ENCODE peak calls at places on chromosome 2, in ten cellular contexts. D is fibroblast of lung, L is choroid plexus epithelial cell, R is colonic mucosa, F is GM10248, Y is tibial nerve, A is endothelial cell of umbilical vein, P is lower leg skin, U is astrocyte of the spinal cord, C is kidney epithelial cell. E is an unnamed sample.

GRCh38 chr2:157890960-157891629 is 15.0 kb upstream of the ACVR1 start:
- DNase-seq in A (no peak), L (no peak), C (no peak), R (no peak), F (no peak), P (no peak), D (no peak), U (no peak), Y (no peak), E (no peak)

GRCh38 chr2:75525434-75526308 is 35.1 kb downstream of the EVA1A start:
- DNase-seq in D (no peak), F (no peak), C (peak; percentile 38), P (no peak), U (peak; percentile 33), Y (no peak), R (no peak), L (peak; percentile 40), A (no peak), E (no peak)

GRCh38 chr2:234949762-234950434 is 1.9 kb upstream of the SH3BP4 start:
- DNase-seq in C (peak; percentile 98), A (peak; percentile 14), R (no peak), Y (no peak), P (no peak), U (peak; percentile 99), L (peak; percentile 100), F (no peak), D (peak; percentile 100), E (no peak)

GRCh38 chr2:14552818-14553217 is 79.7 kb upstream of the LRATD1 start:
- DNase-seq in C (no peak), R (no peak), A (no peak), L (no peak), U (no peak), D (no peak), Y (no peak), P (no peak), F (no peak), E (no peak)

GRCh38 chr2:47072728-47073191 is 82.3 kb downstream of the STPG4 start:
- DNase-seq in P (no peak), F (no peak), C (no peak), L (no peak), U (no peak), Y (peak; percentile 40), A (no peak), R (peak; percentile 44), D (no peak), E (no peak)

GRCh38 chr2:60136913-60137312 is 416.5 kb downstream of the BCL11A start:
- DNase-seq in C (no peak), Y (no peak), D (no peak), L (no peak), F (no peak), P (no peak), R (no peak), U (no peak), A (no peak), E (no peak)

GRCh38 chr2:1795261-1795828 is 51.0 kb upstream of the PXDN start:
- DNase-seq in P (no peak), L (no peak), C (no peak), R (no peak), Y (no peak), A (no peak), U (no peak), D (no peak), F (no peak), E (no peak)

GRCh38 chr2:31429759-31430438 is 15.4 kb upstream of the XDH start:
- DNase-seq in Y (no peak), R (no peak), F (no peak), D (no peak), L (no peak), U (peak; percentile 40), A (no peak), C (peak; percentile 65), P (no peak), E (no peak)

GRCh38 chr2:152385718-152386117 is 50.7 kb downstream of the FMNL2 start:
- DNase-seq in Y (no peak), A (no peak), R (no peak), F (no peak), D (no peak), C (no peak), U (no peak), L (no peak), P (no peak), E (no peak)

GRCh38 chr2:10469955-10470568 is 21.9 kb upstream of the ODC1 start:
- DNase-seq in A (no peak), D (no peak), L (no peak), P (no peak), R (no peak), Y (no peak), U (no peak), F (no peak), C (no peak), E (no peak)

GRCh38 chr2:170974304-170974993 is 45.4 kb downstream of the GORASP2 start:
- DNase-seq in A (no peak), L (peak; percentile 49), P (no peak), Y (no peak), D (no peak), C (no peak), F (no peak), U (no peak), R (peak; percentile 29), E (peak; percentile 27)

GRCh38 chr2:9549420-9549819 is 6.2 kb downstream of the ADAM17 start:
- DNase-seq in R (no peak), A (no peak), L (no peak), Y (no peak), U (no peak), C (no peak), F (no peak), D (no peak), P (peak; percentile 61), E (no peak)

GRCh38 chr2:211617803-211618202 is 920.8 kb downstream of the ERBB4 start:
- DNase-seq in D (no peak), Y (no peak), C (no peak), F (no peak), L (no peak), R (no peak), A (no peak), U (no peak), P (no peak), E (no peak)

GRCh38 chr2:118315606-118316005 is 227.3 kb downstream of the INSIG2 start:
- DNase-seq in P (no peak), U (no peak), A (no peak), D (no peak), C (no peak), R (no peak), Y (no peak), L (no peak), F (no peak), E (no peak)

GRCh38 chr2:20104900-20105545 is 53.6 kb upstream of the LAPTM4A start:
- DNase-seq in P (no peak), A (no peak), C (no peak), D (no peak), R (no peak), U (no peak), Y (no peak), L (no peak), F (no peak), E (no peak)

GRCh38 chr2:20103514-20103913 is 52.1 kb upstream of the LAPTM4A start:
- DNase-seq in U (no peak), P (no peak), D (no peak), A (no peak), R (no peak), F (no peak), C (no peak), L (peak; percentile 47), Y (no peak), E (no peak)

GRCh38 chr2:20107776-20108175 is 56.3 kb upstream of the LAPTM4A start:
- DNase-seq in D (no peak), R (no peak), L (no peak), U (no peak), Y (no peak), F (no peak), A (no peak), C (no peak), P (no peak), E (no peak)

GRCh38 chr2:20108655-20109396 is 57.4 kb upstream of the LAPTM4A start:
- DNase-seq in Y (no peak), A (no peak), U (no peak), P (no peak), D (peak; percentile 85), C (no peak), R (peak; percentile 66), L (peak; percentile 75), F (no peak), E (no peak)

GRCh38 chr2:20106746-20107145 is 55.3 kb upstream of the LAPTM4A start:
- DNase-seq in U (no peak), C (no peak), L (peak; percentile 70), Y (no peak), R (peak; percentile 63), P (no peak), D (peak; percentile 36), A (peak; percentile 27), F (no peak), E (no peak)
- TF ChIP-seq CTCF in U (peak; percentile 52), C (peak; percentile 59), L (peak; percentile 72), Y (no peak), R (peak; percentile 14), P (no peak), D (peak; percentile 29), A (peak; percentile 47), F (peak; percentile 35), E (no peak)

DNA sequence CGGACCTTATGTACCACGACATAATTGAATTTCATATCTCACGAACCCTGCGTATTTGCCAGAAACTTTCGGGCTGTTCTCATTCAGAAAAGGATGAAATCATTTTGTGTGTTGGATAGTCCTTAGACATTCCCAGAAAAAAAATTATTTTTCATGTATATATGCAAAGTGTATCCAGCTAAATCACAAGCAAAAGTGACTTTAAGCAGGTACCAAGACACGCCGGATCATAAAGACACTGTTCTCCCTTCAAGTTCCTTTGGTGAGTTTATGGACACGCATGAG is 35.1 kb upstream of the PNO1 start:
- DNase-seq in R (no peak), P (no peak), D (no peak), C (no peak), U (no peak), A (no peak), Y (no peak), L (no peak), F (no peak), E (no peak)
- TF ChIP-seq CTCF in R (peak; percentile 50), P (no peak), D (no peak), C (no peak), U (no peak), A (no peak), Y (no peak), L (no peak), F (no peak), E (no peak)

GRCh38 chr2:181944164-181944913 is 41.3 kb upstream of the PPP1R1C start:
- DNase-seq in D (no peak), L (peak; percentile 11), F (no peak), P (no peak), A (no peak), U (no peak), Y (no peak), R (no peak), C (no peak), E (no peak)
- TF ChIP-seq CTCF in D (no peak), L (no peak), F (no peak), P (no peak), A (no peak), U (no peak), Y (no peak), R (no peak), C (no peak), E (no peak)

DNA sequence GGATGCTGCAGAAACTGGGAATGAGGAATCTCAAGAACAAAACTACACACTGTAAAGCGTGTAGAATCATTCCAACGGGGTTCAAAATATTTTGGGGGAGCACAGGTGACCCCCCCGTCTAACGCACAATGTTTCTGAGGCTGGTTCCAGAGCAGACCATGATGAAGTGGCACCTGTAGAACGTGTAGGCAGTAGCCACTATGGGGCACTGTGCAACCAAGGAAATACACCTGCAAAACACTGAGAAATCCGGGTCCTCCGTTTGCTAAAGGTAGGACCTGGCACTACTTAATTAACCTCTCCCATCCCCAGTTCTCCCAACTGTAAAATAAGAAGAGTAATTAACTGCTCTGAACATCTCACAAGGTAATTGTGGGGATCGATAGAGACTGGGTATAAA is 22.6 kb downstream of the ST6GAL2 start:
- DNase-seq in U (no peak), P (peak; percentile 5), D (no peak), L (peak; percentile 32), Y (no peak), F (no peak), A (no peak), R (no peak), C (no peak), E (no peak)
- TF ChIP-seq CTCF in U (peak; percentile 26), P (no peak), D (no peak), L (peak; percentile 60), Y (no peak), F (no peak), A (no peak), R (no peak), C (peak; percentile 41), E (no peak)